ENCODE peak calls at places on chromosomes 7 and 10, in seven cellular contexts. One of them, this sample, is unnamed.

GRCh38 chr7:121755818-121756501 is 117.0 kb upstream of the PTPRZ1 start:
- DNase-seq in chondrocyte: no peak
- DNase-seq in psoas muscle: no peak
- DNase-seq in ovary: no peak
- DNase-seq in retinal pigment epithelial cell: no peak
- DNase-seq in OCI-LY7: no peak
- DNase-seq in AG09319: no peak
- DNase-seq in this sample: no peak

GRCh38 chr7:70893985-70894722 is 237.8 kb upstream of the GALNT17 start:
- DNase-seq in chondrocyte: no peak
- DNase-seq in psoas muscle: no peak
- DNase-seq in ovary: no peak
- DNase-seq in retinal pigment epithelial cell: no peak
- DNase-seq in OCI-LY7: no peak
- DNase-seq in AG09319: no peak
- DNase-seq in this sample: no peak

GRCh38 chr10:90227259-90227658 is 525.9 kb downstream of the KIF20B start:
- DNase-seq in chondrocyte: no peak
- DNase-seq in psoas muscle: no peak
- DNase-seq in ovary: no peak
- DNase-seq in retinal pigment epithelial cell: peak
- DNase-seq in OCI-LY7: no peak
- DNase-seq in AG09319: no peak
- DNase-seq in this sample: peak

GRCh38 chr10:7605565-7606295 is 61.0 kb downstream of the ITIH5 start:
- DNase-seq in chondrocyte: no peak
- DNase-seq in psoas muscle: no peak
- DNase-seq in ovary: no peak
- DNase-seq in retinal pigment epithelial cell: no peak
- DNase-seq in OCI-LY7: no peak
- DNase-seq in AG09319: no peak
- DNase-seq in this sample: no peak

GRCh38 chr7:77457779-77458178 is 41.6 kb upstream of the GSAP start:
- DNase-seq in chondrocyte: no peak
- DNase-seq in psoas muscle: no peak
- DNase-seq in ovary: no peak
- DNase-seq in retinal pigment epithelial cell: no peak
- DNase-seq in OCI-LY7: no peak
- DNase-seq in AG09319: no peak
- DNase-seq in this sample: no peak

GRCh38 chr10:120098242-120098930 is 205.9 kb downstream of the SEC23IP start:
- DNase-seq in chondrocyte: no peak
- DNase-seq in psoas muscle: no peak
- DNase-seq in ovary: no peak
- DNase-seq in retinal pigment epithelial cell: no peak
- DNase-seq in OCI-LY7: no peak
- DNase-seq in AG09319: no peak
- DNase-seq in this sample: no peak

GRCh38 chr10:114638874-114639625 is 19.0 kb downstream of the ABLIM1 start:
- DNase-seq in chondrocyte: no peak
- DNase-seq in psoas muscle: no peak
- DNase-seq in ovary: no peak
- DNase-seq in retinal pigment epithelial cell: peak
- DNase-seq in OCI-LY7: no peak
- DNase-seq in AG09319: peak
- DNase-seq in this sample: peak

GRCh38 chr7:138370956-138371355 is 89.1 kb upstream of the TRIM24 start:
- DNase-seq in chondrocyte: no peak
- DNase-seq in psoas muscle: no peak
- DNase-seq in ovary: no peak
- DNase-seq in retinal pigment epithelial cell: no peak
- DNase-seq in OCI-LY7: no peak
- DNase-seq in AG09319: no peak
- DNase-seq in this sample: peak

GRCh38 chr10:29722777-29723176 is 88.0 kb upstream of the SVIL start:
- DNase-seq in chondrocyte: no peak
- DNase-seq in psoas muscle: no peak
- DNase-seq in ovary: no peak
- DNase-seq in retinal pigment epithelial cell: no peak
- DNase-seq in OCI-LY7: no peak
- DNase-seq in AG09319: no peak
- DNase-seq in this sample: no peak

GRCh38 chr10:24118246-24118645 is 90.7 kb upstream of the KIAA1217 start:
- DNase-seq in chondrocyte: no peak
- DNase-seq in psoas muscle: no peak
- DNase-seq in ovary: no peak
- DNase-seq in retinal pigment epithelial cell: no peak
- DNase-seq in OCI-LY7: no peak
- DNase-seq in AG09319: no peak
- DNase-seq in this sample: no peak

GRCh38 chr7:92179393-92179924 is 517 bp upstream of the LRRD1 start:
- DNase-seq in chondrocyte: no peak
- DNase-seq in psoas muscle: no peak
- DNase-seq in ovary: peak
- DNase-seq in retinal pigment epithelial cell: no peak
- DNase-seq in OCI-LY7: no peak
- DNase-seq in AG09319: no peak
- DNase-seq in this sample: no peak

GRCh38 chr10:20877554-20877953 is 19.6 kb downstream of the NEBL start:
- DNase-seq in chondrocyte: no peak
- DNase-seq in psoas muscle: no peak
- DNase-seq in ovary: no peak
- DNase-seq in retinal pigment epithelial cell: no peak
- DNase-seq in OCI-LY7: no peak
- DNase-seq in AG09319: no peak
- DNase-seq in this sample: no peak

GRCh38 chr7:4610768-4611467 is 71.2 kb upstream of the FOXK1 start:
- DNase-seq in chondrocyte: peak
- DNase-seq in psoas muscle: no peak
- DNase-seq in ovary: peak
- DNase-seq in retinal pigment epithelial cell: no peak
- DNase-seq in OCI-LY7: peak
- DNase-seq in AG09319: peak
- DNase-seq in this sample: peak

GRCh38 chr10:70296406-70296899 is 12.6 kb upstream of the NPFFR1 start:
- DNase-seq in chondrocyte: no peak
- DNase-seq in psoas muscle: peak
- DNase-seq in ovary: peak
- DNase-seq in retinal pigment epithelial cell: peak
- DNase-seq in OCI-LY7: no peak
- DNase-seq in AG09319: peak
- DNase-seq in this sample: peak

GRCh38 chr7:33155811-33156210 is 26.4 kb downstream of the BBS9 start:
- DNase-seq in chondrocyte: no peak
- DNase-seq in psoas muscle: no peak
- DNase-seq in ovary: no peak
- DNase-seq in retinal pigment epithelial cell: no peak
- DNase-seq in OCI-LY7: no peak
- DNase-seq in AG09319: peak
- DNase-seq in this sample: peak

GRCh38 chr10:89632824-89633223 is 12.2 kb downstream of the PANK1 start:
- DNase-seq in chondrocyte: no peak
- DNase-seq in psoas muscle: no peak
- DNase-seq in ovary: no peak
- DNase-seq in retinal pigment epithelial cell: no peak
- DNase-seq in OCI-LY7: no peak
- DNase-seq in AG09319: no peak
- DNase-seq in this sample: no peak

GRCh38 chr7:5695037-5695708 is 86.3 kb downstream of the RNF216 start:
- DNase-seq in chondrocyte: no peak
- DNase-seq in psoas muscle: peak
- DNase-seq in ovary: peak
- DNase-seq in retinal pigment epithelial cell: no peak
- DNase-seq in OCI-LY7: peak
- DNase-seq in AG09319: no peak
- DNase-seq in this sample: peak

GRCh38 chr10:16009736-16010259 is 149.5 kb upstream of the MINDY3 start:
- DNase-seq in chondrocyte: no peak
- DNase-seq in psoas muscle: no peak
- DNase-seq in ovary: no peak
- DNase-seq in retinal pigment epithelial cell: no peak
- DNase-seq in OCI-LY7: no peak
- DNase-seq in AG09319: no peak
- DNase-seq in this sample: no peak

GRCh38 chr7:32033006-32033405 is 37.2 kb downstream of the PDE1C start:
- DNase-seq in chondrocyte: no peak
- DNase-seq in psoas muscle: no peak
- DNase-seq in ovary: no peak
- DNase-seq in retinal pigment epithelial cell: no peak
- DNase-seq in OCI-LY7: no peak
- DNase-seq in AG09319: no peak
- DNase-seq in this sample: no peak

GRCh38 chr10:96339956-96340904 is 18.6 kb downstream of the OPALIN start:
- DNase-seq in chondrocyte: no peak
- DNase-seq in psoas muscle: peak
- DNase-seq in ovary: peak
- DNase-seq in retinal pigment epithelial cell: peak
- DNase-seq in OCI-LY7: peak
- DNase-seq in AG09319: no peak
- DNase-seq in this sample: peak

GRCh38 chr7:142519077-142519789 is 230.0 kb upstream of the PRSS1 start:
- DNase-seq in chondrocyte: no peak
- DNase-seq in psoas muscle: no peak
- DNase-seq in ovary: no peak
- DNase-seq in retinal pigment epithelial cell: no peak
- DNase-seq in OCI-LY7: no peak
- DNase-seq in AG09319: no peak
- DNase-seq in this sample: no peak

GRCh38 chr10:48973065-48973464 is 33.4 kb upstream of the LRRC18 start:
- DNase-seq in chondrocyte: no peak
- DNase-seq in psoas muscle: no peak
- DNase-seq in ovary: no peak
- DNase-seq in retinal pigment epithelial cell: no peak
- DNase-seq in OCI-LY7: no peak
- DNase-seq in AG09319: no peak
- DNase-seq in this sample: no peak

GRCh38 chr10:48974757-48975156 is 35.1 kb upstream of the LRRC18 start:
- DNase-seq in chondrocyte: no peak
- DNase-seq in psoas muscle: no peak
- DNase-seq in ovary: no peak
- DNase-seq in retinal pigment epithelial cell: no peak
- DNase-seq in OCI-LY7: no peak
- DNase-seq in AG09319: no peak
- DNase-seq in this sample: no peak

GRCh38 chr10:48981310-48981907 is 41.8 kb upstream of the LRRC18 start:
- DNase-seq in chondrocyte: no peak
- DNase-seq in psoas muscle: peak
- DNase-seq in ovary: peak
- DNase-seq in retinal pigment epithelial cell: peak
- DNase-seq in OCI-LY7: peak
- DNase-seq in AG09319: peak
- DNase-seq in this sample: peak

GRCh38 chr10:48978318-48978717 is 38.7 kb upstream of the LRRC18 start:
- DNase-seq in chondrocyte: no peak
- DNase-seq in psoas muscle: no peak
- DNase-seq in ovary: no peak
- DNase-seq in retinal pigment epithelial cell: no peak
- DNase-seq in OCI-LY7: no peak
- DNase-seq in AG09319: no peak
- DNase-seq in this sample: no peak

DNA sequence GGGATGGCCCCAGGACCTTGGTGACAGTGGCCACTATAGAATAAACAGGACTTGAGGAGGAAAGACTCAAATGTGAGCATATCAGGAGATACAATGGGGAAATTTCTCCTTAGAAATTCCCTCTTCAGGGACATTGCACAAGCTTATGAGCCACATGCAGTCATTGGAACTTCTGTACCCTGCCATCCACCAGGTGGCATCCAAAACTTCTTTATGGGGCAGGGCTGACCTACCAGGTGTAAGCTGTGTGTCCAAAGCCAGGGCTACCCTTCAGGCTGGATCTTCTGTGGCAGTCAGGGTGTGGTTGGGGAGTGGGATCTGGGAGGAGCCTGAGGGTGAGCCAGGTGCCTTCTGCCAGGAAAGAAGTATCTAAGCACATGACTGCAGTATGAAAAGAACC is 36.6 kb upstream of the LRRC18 start:
- DNase-seq in chondrocyte: no peak
- DNase-seq in psoas muscle: no peak
- DNase-seq in ovary: no peak
- DNase-seq in retinal pigment epithelial cell: no peak
- DNase-seq in OCI-LY7: peak
- DNase-seq in AG09319: no peak
- DNase-seq in this sample: peak
- TF ChIP-seq CTCF in chondrocyte: peak
- TF ChIP-seq CTCF in psoas muscle: peak
- TF ChIP-seq CTCF in ovary: no peak
- TF ChIP-seq CTCF in retinal pigment epithelial cell: peak
- TF ChIP-seq CTCF in OCI-LY7: peak
- TF ChIP-seq CTCF in AG09319: peak
- TF ChIP-seq CTCF in this sample: peak

GRCh38 chr7:18700147-18700546 is 204.6 kb downstream of the HDAC9 start:
- DNase-seq in chondrocyte: no peak
- DNase-seq in psoas muscle: no peak
- DNase-seq in ovary: no peak
- DNase-seq in retinal pigment epithelial cell: no peak
- DNase-seq in OCI-LY7: peak
- DNase-seq in AG09319: no peak
- DNase-seq in this sample: no peak
- TF ChIP-seq CTCF in chondrocyte: no peak
- TF ChIP-seq CTCF in psoas muscle: no peak
- TF ChIP-seq CTCF in ovary: no peak
- TF ChIP-seq CTCF in retinal pigment epithelial cell: peak
- TF ChIP-seq CTCF in OCI-LY7: peak
- TF ChIP-seq CTCF in AG09319: no peak
- TF ChIP-seq CTCF in this sample: peak

GRCh38 chr7:114953724-114954123 is 31.8 kb downstream of the MDFIC start:
- DNase-seq in chondrocyte: no peak
- DNase-seq in psoas muscle: no peak
- DNase-seq in ovary: no peak
- DNase-seq in retinal pigment epithelial cell: no peak
- DNase-seq in OCI-LY7: no peak
- DNase-seq in AG09319: no peak
- DNase-seq in this sample: no peak
- TF ChIP-seq CTCF in chondrocyte: peak
- TF ChIP-seq CTCF in psoas muscle: no peak
- TF ChIP-seq CTCF in ovary: no peak
- TF ChIP-seq CTCF in retinal pigment epithelial cell: peak
- TF ChIP-seq CTCF in OCI-LY7: no peak
- TF ChIP-seq CTCF in AG09319: no peak
- TF ChIP-seq CTCF in this sample: no peak

DNA sequence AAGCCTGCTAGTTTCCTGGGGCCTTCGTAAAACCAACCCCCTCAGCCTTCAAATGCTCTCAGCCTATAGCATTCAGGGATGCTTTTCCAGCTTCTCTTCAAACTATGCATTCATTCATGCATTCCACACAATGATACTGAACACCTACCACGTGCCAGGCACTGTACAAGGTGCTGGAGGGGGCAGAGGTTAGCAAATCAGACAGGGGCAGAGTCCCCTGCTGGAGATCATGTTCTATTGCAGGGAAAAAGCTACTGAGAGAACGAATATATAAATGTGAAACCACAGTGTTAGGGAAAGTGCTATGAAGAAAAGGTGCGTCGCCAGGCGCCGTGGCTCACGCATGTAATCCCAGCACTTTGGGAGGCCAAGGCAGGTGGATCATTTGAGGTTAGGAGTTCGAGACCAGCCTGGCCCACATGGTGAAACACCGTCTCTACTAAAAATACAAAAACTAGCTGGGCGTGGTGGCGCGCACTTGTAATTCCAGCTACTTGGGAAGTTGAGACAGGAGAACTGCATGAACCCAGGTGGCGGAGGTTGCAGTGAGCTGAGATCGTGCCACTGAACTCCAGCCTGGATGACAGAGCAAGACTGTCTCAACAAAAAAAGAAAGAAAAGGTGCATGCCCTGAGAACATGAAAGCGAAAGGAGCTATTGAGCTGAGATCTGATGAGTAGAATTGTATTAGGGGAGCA is 64.6 kb upstream of the CALN1 start:
- DNase-seq in chondrocyte: no peak
- DNase-seq in psoas muscle: no peak
- DNase-seq in ovary: no peak
- DNase-seq in retinal pigment epithelial cell: no peak
- DNase-seq in OCI-LY7: no peak
- DNase-seq in AG09319: no peak
- DNase-seq in this sample: no peak
- TF ChIP-seq CTCF in chondrocyte: peak
- TF ChIP-seq CTCF in psoas muscle: no peak
- TF ChIP-seq CTCF in ovary: no peak
- TF ChIP-seq CTCF in retinal pigment epithelial cell: no peak
- TF ChIP-seq CTCF in OCI-LY7: peak
- TF ChIP-seq CTCF in AG09319: no peak
- TF ChIP-seq CTCF in this sample: no peak